ENCODE peak calls at places on chromosomes 3 and 15, in seven cellular contexts. C is IMR-90; L is pulmonary artery endothelial cell; H is ACHN; Y is skeletal muscle cell; R is stimulated activated naive CD8-positive, alpha-beta T cell treated with anti-CD3 and anti-CD28 coated beads, Interleukin-15, amount 100 ng/mL, for 72 hours; Q is AG20443. P is an unnamed sample.

GRCh38 chr15:75036269-75036668 is 12.9 kb downstream of the PPCDC start:
- DNase-seq in C (no peak), L (no peak), H (no peak), Y (no peak), R (no peak), Q (peak; percentile 17), P (no peak)

GRCh38 chr3:20683912-20684311 is 497.9 kb upstream of the SGO1 start:
- DNase-seq in C (peak; percentile 47), L (no peak), H (no peak), Y (peak; percentile 43), R (no peak), Q (peak; percentile 59), P (no peak)

GRCh38 chr3:134754768-134755559 is 40.1 kb upstream of the EPHB1 start:
- DNase-seq in C (peak; percentile 30), L (no peak), H (peak; percentile 44), Y (no peak), R (peak; percentile 30), Q (peak; percentile 85), P (no peak)

GRCh38 chr15:41207687-41208448 is 22.7 kb downstream of the EXD1 start:
- DNase-seq in C (peak; percentile 61), L (no peak), H (no peak), Y (no peak), R (no peak), Q (no peak), P (no peak)

GRCh38 chr15:84934942-84935729 is 46.5 kb upstream of the PDE8A start:
- DNase-seq in C (no peak), L (no peak), H (no peak), Y (no peak), R (no peak), Q (no peak), P (no peak)

GRCh38 chr3:183824761-183825379 is 507 bp downstream of the MAP6D1 start:
- DNase-seq in C (no peak), L (no peak), H (peak; percentile 7), Y (no peak), R (peak; percentile 39), Q (peak; percentile 54), P (peak; percentile 28)

GRCh38 chr15:25171856-25172687 is 217.3 kb downstream of the SNRPN start:
- DNase-seq in C (no peak), L (no peak), H (no peak), Y (no peak), R (no peak), Q (no peak), P (no peak)

GRCh38 chr3:46574263-46574662 is 8.2 kb upstream of the LRRC2 start:
- DNase-seq in C (no peak), L (no peak), H (no peak), Y (no peak), R (no peak), Q (no peak), P (no peak)

GRCh38 chr3:162366382-162366781 is 869.8 kb downstream of the OTOL1 start:
- DNase-seq in C (no peak), L (no peak), H (no peak), Y (no peak), R (no peak), Q (no peak), P (no peak)

GRCh38 chr3:27031476-27031875 is 337.7 kb downstream of the NEK10 start:
- DNase-seq in C (no peak), L (no peak), H (no peak), Y (no peak), R (no peak), Q (no peak), P (no peak)

GRCh38 chr15:72961326-72961725 is 90.9 kb upstream of the NEO1 start:
- DNase-seq in C (no peak), L (no peak), H (no peak), Y (no peak), R (no peak), Q (no peak), P (no peak)

GRCh38 chr3:9932843-9933560 is 632 bp upstream of the CRELD1 start:
- DNase-seq in C (peak; percentile 72), L (peak; percentile 57), H (peak; percentile 82), Y (no peak), R (peak; percentile 88), Q (peak; percentile 87), P (peak; percentile 80)

GRCh38 chr3:123258811-123259420 is 57.2 kb downstream of the SEC22A start:
- DNase-seq in C (peak; percentile 69), L (peak; percentile 19), H (peak; percentile 64), Y (peak; percentile 28), R (no peak), Q (peak; percentile 46), P (peak; percentile 18)

GRCh38 chr3:184164648-184165330 is 9.6 kb downstream of the DVL3 start:
- DNase-seq in C (no peak), L (no peak), H (no peak), Y (no peak), R (no peak), Q (no peak), P (no peak)

GRCh38 chr3:160796813-160797164 is 40.8 kb downstream of the PPM1L start:
- DNase-seq in C (no peak), L (no peak), H (no peak), Y (no peak), R (no peak), Q (no peak), P (no peak)

GRCh38 chr3:15632212-15632580 is 30.7 kb downstream of the BTD start:
- DNase-seq in C (no peak), L (no peak), H (no peak), Y (no peak), R (no peak), Q (no peak), P (no peak)

GRCh38 chr15:100592898-100593297 is 9.1 kb downstream of the LINS1 start:
- DNase-seq in C (peak; percentile 71), L (no peak), H (no peak), Y (peak; percentile 34), R (no peak), Q (no peak), P (no peak)

GRCh38 chr3:120795959-120796358 is 53.4 kb downstream of the GTF2E1 start:
- DNase-seq in C (no peak), L (no peak), H (no peak), Y (no peak), R (no peak), Q (no peak), P (no peak)

GRCh38 chr3:140545756-140546155 is 132.1 kb upstream of the TRIM42 start:
- DNase-seq in C (no peak), L (no peak), H (no peak), Y (peak; percentile 24), R (no peak), Q (no peak), P (no peak)

GRCh38 chr15:34001536-34001935 is 33.2 kb downstream of the CHRM5 start:
- DNase-seq in C (no peak), L (no peak), H (no peak), Y (no peak), R (no peak), Q (no peak), P (no peak)

GRCh38 chr3:81443948-81444347 is 317.5 kb downstream of the GBE1 start:
- DNase-seq in C (peak; percentile 21), L (no peak), H (no peak), Y (peak; percentile 75), R (no peak), Q (peak; percentile 66), P (no peak)

GRCh38 chr15:91223902-91224301 is 123.8 kb downstream of the SV2B start:
- DNase-seq in C (no peak), L (no peak), H (no peak), Y (no peak), R (no peak), Q (no peak), P (no peak)

GRCh38 chr15:98164573-98164972 is 204.1 kb downstream of the ARRDC4 start:
- DNase-seq in C (no peak), L (no peak), H (no peak), Y (no peak), R (no peak), Q (no peak), P (no peak)

GRCh38 chr15:38267416-38268022 is 14.9 kb downstream of the SPRED1 start:
- DNase-seq in C (peak; percentile 36), L (no peak), H (no peak), Y (no peak), R (no peak), Q (no peak), P (no peak)

GRCh38 chr15:34470892-34471291 is 33.3 kb upstream of the GOLGA8A start:
- DNase-seq in C (no peak), L (no peak), H (no peak), Y (no peak), R (no peak), Q (no peak), P (no peak)

GRCh38 chr3:126351086-126351770 is 6.0 kb downstream of the KLF15 start:
- DNase-seq in C (no peak), L (no peak), H (no peak), Y (no peak), R (no peak), Q (no peak), P (no peak)

P was measured in CD4-positive, CD25-positive, alpha-beta regulatory T cell.